ENCODE peak calls at places on chromosomes 6 and 20, in six cellular contexts. R is suprapubic skin, M is SK-N-SH, Y is transverse colon, N is prostate gland, E is H1. V is an unnamed sample. For H3K27me3 and H3K9me3, the result is how much of the 10 kb centered on the place peaks cover.

GRCh38 chr6:161836643-161837448 is 563.0 kb upstream of the AGPAT4 start:
- DNase-seq in R (no peak), M (no peak), Y (no peak), N (no peak), E (no peak), V (no peak)

GRCh38 chr20:62122659-62123449 is 579 bp downstream of the LSM14B start:
- DNase-seq in R (peak), M (peak), Y (peak), N (peak), E (no peak), V (peak)

GRCh38 chr6:122809001-122809400 is 19.9 kb downstream of the SMPDL3A start:
- DNase-seq in R (no peak), M (no peak), Y (no peak), N (no peak), E (no peak), V (no peak)

GRCh38 chr20:8389381-8390368 is 257.6 kb downstream of the PLCB1 start:
- DNase-seq in R (no peak), M (peak), Y (no peak), N (no peak), E (no peak), V (no peak)

GRCh38 chr20:6993016-6993415 is 225.5 kb downstream of the BMP2 start:
- DNase-seq in R (no peak), M (no peak), Y (no peak), N (no peak), E (no peak), V (no peak)

GRCh38 chr6:12653396-12653910 is 63.1 kb upstream of the PHACTR1 start:
- DNase-seq in R (no peak), M (no peak), Y (no peak), N (no peak), E (no peak), V (no peak)

GRCh38 chr6:30875244-30876038 is 8.9 kb upstream of the DDR1 start:
- DNase-seq in R (no peak), M (no peak), Y (no peak), N (peak), E (no peak), V (no peak)

GRCh38 chr6:7991992-7992815 is 72.0 kb downstream of the BLOC1S5 start:
- DNase-seq in R (no peak), M (peak), Y (no peak), N (no peak), E (no peak), V (no peak)

GRCh38 chr6:119267506-119267905 is 82.1 kb downstream of the MAN1A1 start:
- DNase-seq in R (no peak), M (no peak), Y (no peak), N (no peak), E (no peak), V (no peak)

GRCh38 chr6:82906951-82907350 is 158.7 kb downstream of the UBE3D start:
- DNase-seq in R (no peak), M (no peak), Y (no peak), N (no peak), E (no peak), V (no peak)

GRCh38 chr6:53483423-53484353 is 61.2 kb downstream of the GCLC start:
- DNase-seq in R (no peak), M (peak), Y (no peak), N (peak), E (no peak), V (peak)

GRCh38 chr6:31471711-31472110 is 26.2 kb upstream of the MICB start:
- DNase-seq in R (no peak), M (no peak), Y (no peak), N (no peak), E (no peak), V (no peak)

GRCh38 chr6:165439928-165440554 is 130.6 kb upstream of the C6orf118 start:
- DNase-seq in R (no peak), M (peak), Y (no peak), N (no peak), E (no peak), V (no peak)

GRCh38 chr6:124480021-124480430 is 482.2 kb upstream of the RNF217 start:
- DNase-seq in R (no peak), M (no peak), Y (no peak), N (no peak), E (no peak), V (no peak)

GRCh38 chr6:33206864-33207568 is 1.3 kb upstream of the RING1 start:
- DNase-seq in R (peak), M (peak), Y (no peak), N (no peak), E (no peak), V (peak)

GRCh38 chr6:129614464-129614863 is 95.5 kb downstream of the ARHGAP18 start:
- DNase-seq in R (no peak), M (no peak), Y (no peak), N (no peak), E (no peak), V (no peak)

GRCh38 chr20:2118783-2119182 is 17.2 kb downstream of the STK35 start:
- DNase-seq in R (no peak), M (no peak), Y (no peak), N (no peak), E (no peak), V (no peak)

GRCh38 chr6:111894272-111894671 is 21.0 kb upstream of the FYN start:
- DNase-seq in R (no peak), M (no peak), Y (no peak), N (no peak), E (no peak), V (no peak)

GRCh38 chr6:136958168-136958567 is 36.1 kb downstream of the SLC35D3 start:
- DNase-seq in R (no peak), M (no peak), Y (no peak), N (no peak), E (no peak), V (no peak)

GRCh38 chr6:40852667-40853383 is 186.2 kb downstream of the UNC5CL start:
- DNase-seq in R (no peak), M (no peak), Y (no peak), N (no peak), E (peak), V (no peak)

GRCh38 chr6:133289733-133290306 is 48.7 kb downstream of the EYA4 start:
- DNase-seq in R (no peak), M (no peak), Y (no peak), N (no peak), E (no peak), V (no peak)

GRCh38 chr20:61295726-61296628 is 43.9 kb downstream of the CDH4 start:
- DNase-seq in R (no peak), M (peak), Y (no peak), N (no peak), E (peak), V (peak)

GRCh38 chr6:109867009-109867969 is 110.8 kb upstream of the GPR6 start:
- DNase-seq in R (no peak), M (no peak), Y (no peak), N (peak), E (no peak), V (no peak)

GRCh38 chr6:3159805-3160781 is 2.7 kb upstream of the TUBB2A start:
- DNase-seq in R (peak), M (no peak), Y (peak), N (no peak), E (no peak), V (peak)

GRCh38 chr6:167997642-167998041 is at the start of gene KIF25:
- DNase-seq in R (no peak), M (no peak), Y (no peak), N (no peak), E (peak), V (no peak)

GRCh38 chr6:134534708-134535149 is 216.8 kb upstream of the SGK1 start:
- DNase-seq in R (no peak), M (no peak), Y (no peak), N (no peak), E (no peak), V (no peak)

GRCh38 chr6:9233686-9234085 is 798.3 kb upstream of the SLC35B3 start:
- DNase-seq in R (no peak), M (no peak), Y (no peak), N (no peak), E (no peak), V (no peak)

GRCh38 chr6:148329568-148330299 is 12.9 kb upstream of the SASH1 start:
- DNase-seq in R (no peak), M (no peak), Y (no peak), N (no peak), E (no peak), V (no peak)

GRCh38 chr6:128432394-128432793 is 88.0 kb downstream of the PTPRK start:
- DNase-seq in R (no peak), M (no peak), Y (no peak), N (no peak), E (no peak), V (no peak)

GRCh38 chr6:155534678-155535077 is 79.0 kb upstream of the NOX3 start:
- DNase-seq in R (no peak), M (no peak), Y (no peak), N (no peak), E (no peak), V (no peak)

GRCh38 chr6:105744815-105745214 is 341.3 kb upstream of the PRDM1 start:
- DNase-seq in R (no peak), M (no peak), Y (no peak), N (no peak), E (no peak), V (no peak)

GRCh38 chr20:47429409-47429808 is 72.3 kb upstream of the NCOA3 start:
- DNase-seq in R (no peak), M (no peak), Y (no peak), N (no peak), E (no peak), V (no peak)

GRCh38 chr6:165875946-165876345 is 212.9 kb upstream of the PDE10A start:
- DNase-seq in R (no peak), M (no peak), Y (no peak), N (no peak), E (no peak), V (no peak)

GRCh38 chr20:46230811-46231282 is 77.5 kb downstream of the CDH22 start:
- DNase-seq in R (no peak), M (no peak), Y (no peak), N (no peak), E (peak), V (no peak)

GRCh38 chr20:36092424-36093024 is 62.0 kb upstream of the EPB41L1 start:
- DNase-seq in R (no peak), M (peak), Y (peak), N (no peak), E (peak), V (no peak)

GRCh38 chr20:47278907-47279348 is 77.6 kb downstream of the ZMYND8 start:
- DNase-seq in R (no peak), M (no peak), Y (no peak), N (no peak), E (no peak), V (no peak)

GRCh38 chr6:28695671-28696537 is 170.2 kb downstream of the GPX5 start:
- DNase-seq in R (no peak), M (no peak), Y (no peak), N (no peak), E (no peak), V (no peak)
- H3K27me3 ChIP-seq in R (half or more), M (half or more), Y (half or more), N (under half), E (under half), V (half or more)

GRCh38 chr20:63745961-63746765 is 6.6 kb downstream of the SLC2A4RG start:
- DNase-seq in R (no peak), M (peak), Y (no peak), N (no peak), E (no peak), V (no peak)
- TF ChIP-seq POLR2AphosphoS5 in R (no peak), M (no peak), Y (no peak), N (no peak), E (no peak), V (no peak)

GRCh38 chr6:140160909-140161308 is 786.5 kb upstream of the CITED2 start:
- DNase-seq in R (no peak), M (no peak), Y (no peak), N (no peak), E (no peak), V (no peak)
- H3K9me3 ChIP-seq in R (under half), M (under half), Y (under half), N (under half), E (under half), V (under half)

DNA sequence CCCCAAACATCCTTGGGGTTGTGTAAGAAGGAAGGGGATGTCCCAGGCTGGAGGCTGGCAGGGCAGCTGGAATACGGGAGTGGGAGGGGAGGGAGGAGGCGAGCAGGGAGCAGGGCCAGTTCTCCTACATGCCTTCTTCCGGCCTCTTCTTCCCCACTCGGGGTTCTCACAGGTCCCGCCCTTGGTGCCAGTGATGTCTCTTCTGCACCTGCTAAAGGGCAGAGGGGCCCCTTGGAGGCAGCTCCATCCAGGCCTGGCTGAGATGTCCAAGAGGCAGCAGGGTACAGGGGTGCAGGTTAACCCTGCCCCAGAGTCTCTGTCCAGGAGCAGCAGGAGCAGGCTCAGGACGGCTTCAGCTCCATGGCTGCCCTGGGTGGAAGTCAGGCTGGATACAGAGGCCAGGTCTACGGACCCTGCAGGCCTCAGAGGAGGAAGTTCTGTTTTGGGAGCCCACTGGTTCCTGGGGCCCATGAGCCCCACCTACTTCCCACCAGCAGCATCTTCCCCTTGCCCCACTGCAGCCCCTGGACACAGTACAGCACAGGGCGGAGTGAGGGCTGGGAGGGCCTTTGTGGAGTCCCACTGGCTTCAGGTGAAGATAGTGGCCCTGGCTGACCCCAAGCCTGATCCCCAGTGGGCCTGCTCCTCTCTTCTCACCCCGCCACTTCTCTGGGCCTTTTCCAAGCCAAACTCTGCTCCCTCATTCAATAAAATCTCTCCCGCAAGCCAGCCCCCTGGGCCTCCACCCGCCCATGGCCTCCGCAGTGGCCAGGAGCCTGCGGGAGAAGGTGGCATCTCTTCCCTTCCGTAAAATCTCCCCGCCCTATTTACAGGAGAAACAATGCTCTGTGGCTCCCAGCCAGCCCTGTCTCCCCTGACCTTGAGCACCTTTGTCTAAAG is 60.4 kb downstream of the YTHDF1 start:
- DNase-seq in R (no peak), M (no peak), Y (no peak), N (no peak), E (no peak), V (peak)
- H3K27me3 ChIP-seq in R (half or more), M (half or more), Y (half or more), N (under half), E (under half), V (half or more)

GRCh38 chr6:37168809-37169457 is 1.0 kb upstream of the PIM1 start:
- DNase-seq in R (no peak), M (peak), Y (no peak), N (peak), E (no peak), V (no peak)
- TF ChIP-seq POLR2AphosphoS5 in R (no peak), M (no peak), Y (no peak), N (no peak), E (peak), V (no peak)